ENCODE peak calls at places on chromosomes 12 and 14, in nine cellular contexts. X is DMS153, W is cardiac fibroblast, H is lower leg skin, V is T-helper 9 cell, D is amygdala, T is astrocyte of the hippocampus, O is adrenal gland, E is T follicular helper cell. B is an unnamed sample.

GRCh38 chr14:38079268-38079667 is 128.4 kb upstream of the SSTR1 start:
- DNase-seq in X (no peak), H (no peak), W (peak; percentile 3), D (no peak), T (no peak), E (no peak), O (no peak), V (no peak), B (no peak)

GRCh38 chr14:53851394-53852056 is 105.1 kb downstream of the BMP4 start:
- DNase-seq in D (no peak), V (no peak), E (no peak), X (no peak), O (no peak), H (no peak), T (no peak), W (peak; percentile 20), B (no peak)

GRCh38 chr12:110921262-110921661 is 883 bp upstream of the MYL2 start:
- DNase-seq in H (no peak), T (peak; percentile 75), X (no peak), E (no peak), O (no peak), D (no peak), V (no peak), W (peak; percentile 79), B (no peak)

GRCh38 chr12:89166525-89166934 is 185.8 kb downstream of the DUSP6 start:
- DNase-seq in V (no peak), E (no peak), T (peak; percentile 31), W (peak; percentile 91), X (no peak), D (no peak), H (no peak), O (no peak), B (no peak)

GRCh38 chr12:76542908-76543307 is 16.7 kb downstream of the OSBPL8 start:
- DNase-seq in V (no peak), W (no peak), H (no peak), D (no peak), T (no peak), X (no peak), E (no peak), O (no peak), B (no peak)

GRCh38 chr12:100337727-100338126 is 19.1 kb upstream of the SLC17A8 start:
- DNase-seq in V (no peak), O (no peak), W (no peak), T (no peak), E (no peak), X (no peak), D (no peak), H (no peak), B (no peak)

GRCh38 chr12:32895688-32896437 is 714 bp downstream of the PKP2 start:
- DNase-seq in W (no peak), D (no peak), O (no peak), H (peak; percentile 24), V (no peak), T (peak; percentile 1), X (no peak), E (no peak), B (no peak)

GRCh38 chr12:111441107-111441928 is 35.6 kb downstream of the SH2B3 start:
- DNase-seq in V (no peak), E (no peak), T (no peak), H (no peak), O (no peak), D (no peak), W (no peak), X (no peak), B (peak; percentile 12)

GRCh38 chr14:22752422-22752821 is 14.1 kb upstream of the OXA1L start:
- DNase-seq in X (no peak), V (no peak), E (no peak), H (no peak), D (no peak), T (peak; percentile 33), W (no peak), O (no peak), B (no peak)

GRCh38 chr14:75299064-75299463 is 20.4 kb downstream of the FOS start:
- DNase-seq in E (no peak), T (no peak), X (no peak), V (no peak), D (no peak), H (peak; percentile 90), W (peak; percentile 81), O (peak; percentile 75), B (no peak)

GRCh38 chr12:31887109-31887811 is 72.0 kb upstream of the RESF1 start:
- DNase-seq in E (no peak), X (no peak), V (no peak), H (no peak), W (no peak), T (no peak), D (no peak), O (no peak), B (no peak)

GRCh38 chr12:93261505-93262094 is 116.1 kb upstream of the NUDT4 start:
- DNase-seq in T (no peak), V (no peak), X (no peak), O (no peak), D (no peak), H (no peak), W (no peak), E (no peak), B (no peak)

GRCh38 chr14:104361921-104362681 is 217.5 kb upstream of the C14orf180 start:
- DNase-seq in V (no peak), X (no peak), W (no peak), H (no peak), T (no peak), O (no peak), D (no peak), E (no peak), B (no peak)

GRCh38 chr12:53502331-53502730 is 1.2 kb downstream of the TARBP2 start:
- DNase-seq in D (no peak), V (no peak), E (no peak), W (peak; percentile 46), T (no peak), X (no peak), O (no peak), H (no peak), B (no peak)

GRCh38 chr14:23432946-23433345 is 2.5 kb downstream of the MYH7 start:
- DNase-seq in T (no peak), D (no peak), V (no peak), O (no peak), H (no peak), E (no peak), X (no peak), W (no peak), B (no peak)

GRCh38 chr14:60838601-60839000 is 104.0 kb downstream of the MNAT1 start:
- DNase-seq in X (no peak), E (no peak), T (no peak), W (no peak), D (no peak), V (no peak), O (no peak), H (no peak), B (no peak)

GRCh38 chr12:1422604-1423315 is 171.6 kb downstream of the FBXL14 start:
- DNase-seq in W (no peak), H (no peak), O (no peak), E (no peak), D (no peak), V (no peak), X (no peak), T (no peak), B (no peak)

GRCh38 chr12:9702239-9702638 is 30.7 kb downstream of the CLECL1 start:
- DNase-seq in E (peak; percentile 23), X (no peak), T (no peak), W (no peak), D (no peak), H (no peak), O (no peak), V (no peak), B (no peak)

GRCh38 chr14:22598099-22598895 is at the start of gene ABHD4:
- DNase-seq in E (peak; percentile 39), D (peak; percentile 77), X (peak; percentile 29), O (peak; percentile 81), V (peak; percentile 60), H (peak; percentile 79), T (peak; percentile 85), W (peak; percentile 58), B (peak; percentile 88)

GRCh38 chr12:122082621-122083356 is 4.2 kb downstream of the MLXIP start:
- DNase-seq in O (no peak), X (no peak), W (no peak), E (no peak), T (no peak), V (no peak), D (no peak), H (no peak), B (no peak)

GRCh38 chr12:63124778-63125177 is 26.2 kb downstream of the AVPR1A start:
- DNase-seq in E (no peak), T (no peak), D (no peak), O (no peak), V (no peak), X (no peak), H (no peak), W (peak; percentile 34), B (no peak)

GRCh38 chr12:47074757-47075156 is 4.7 kb upstream of the PCED1B start:
- DNase-seq in H (no peak), E (no peak), V (no peak), X (no peak), D (no peak), W (no peak), T (no peak), O (no peak), B (no peak)

GRCh38 chr12:6333566-6333965 is 8.3 kb downstream of the TNFRSF1A start:
- DNase-seq in X (no peak), H (no peak), W (peak; percentile 89), O (no peak), T (peak; percentile 89), D (no peak), V (no peak), E (no peak), B (no peak)

GRCh38 chr12:32155911-32156585 is 49.4 kb downstream of the BICD1 start:
- DNase-seq in E (no peak), H (no peak), V (no peak), T (no peak), W (no peak), X (no peak), D (no peak), O (no peak), B (no peak)

B was measured in coronary artery.